ENCODE peak calls at places on chromosome 12, in six cellular contexts. F is cardiac muscle cell; N is CD8-positive, alpha-beta T cell; A is GM12865; I is hepatocyte; K is neural progenitor cell. P is an unnamed sample.

GRCh38 chr12:41795066-41795465 is 349.6 kb downstream of the GXYLT1 start:
- DNase-seq in F (peak), N (no peak), A (no peak), I (no peak), K (no peak), P (no peak)

GRCh38 chr12:88308825-88309224 is 166.7 kb downstream of the TMTC3 start:
- DNase-seq in F (peak), N (no peak), A (no peak), I (no peak), K (no peak), P (peak)

GRCh38 chr12:3437986-3438385 is 53.0 kb upstream of the PRMT8 start:
- DNase-seq in F (no peak), N (no peak), A (no peak), I (no peak), K (no peak), P (no peak)

GRCh38 chr12:124388679-124389536 is 94.0 kb downstream of the RFLNA start:
- DNase-seq in F (peak), N (peak), A (peak), I (peak), K (peak), P (peak)

GRCh38 chr12:55847603-55848329 is 5.0 kb upstream of the MMP19 start:
- DNase-seq in F (peak), N (no peak), A (no peak), I (peak), K (no peak), P (peak)

GRCh38 chr12:124906606-124907261 is 7.7 kb downstream of the UBC start:
- DNase-seq in F (peak), N (peak), A (peak), I (peak), K (peak), P (peak)

GRCh38 chr12:6420364-6420763 is 24.4 kb upstream of the CD27 start:
- DNase-seq in F (no peak), N (no peak), A (no peak), I (no peak), K (no peak), P (no peak)

GRCh38 chr12:132270969-132271754 is 58.2 kb downstream of the GALNT9 start:
- DNase-seq in F (no peak), N (no peak), A (no peak), I (no peak), K (no peak), P (no peak)

GRCh38 chr12:117526756-117527479 is 165.5 kb upstream of the NOS1 start:
- DNase-seq in F (no peak), N (no peak), A (no peak), I (no peak), K (peak), P (no peak)

GRCh38 chr12:22042981-22043669 is 2.9 kb upstream of the CMAS start:
- DNase-seq in F (peak), N (no peak), A (no peak), I (no peak), K (no peak), P (peak)

GRCh38 chr12:57248934-57249742 is 1.8 kb downstream of the STAC3 start:
- DNase-seq in F (no peak), N (no peak), A (no peak), I (no peak), K (no peak), P (no peak)

GRCh38 chr12:93827669-93828068 is 150.5 kb downstream of the CRADD start:
- DNase-seq in F (no peak), N (no peak), A (no peak), I (no peak), K (no peak), P (no peak)

GRCh38 chr12:22543246-22544037 is 900 bp downstream of the C2CD5 start:
- DNase-seq in F (peak), N (peak), A (peak), I (peak), K (peak), P (peak)

GRCh38 chr12:96994900-96995299 is 87.8 kb downstream of the NEDD1 start:
- DNase-seq in F (no peak), N (no peak), A (peak), I (no peak), K (no peak), P (no peak)

GRCh38 chr12:89256060-89256459 is 96.2 kb downstream of the DUSP6 start:
- DNase-seq in F (no peak), N (no peak), A (no peak), I (no peak), K (no peak), P (no peak)

GRCh38 chr12:71439613-71440392 is at the start of gene LGR5:
- DNase-seq in F (peak), N (no peak), A (peak), I (peak), K (peak), P (no peak)

GRCh38 chr12:106837782-106838181 is 63.3 kb downstream of the RIC8B start:
- DNase-seq in F (no peak), N (no peak), A (no peak), I (no peak), K (no peak), P (no peak)

GRCh38 chr12:107356937-107357295 is 263.6 kb upstream of the CRY1 start:
- DNase-seq in F (no peak), N (no peak), A (no peak), I (no peak), K (no peak), P (no peak)

GRCh38 chr12:106301611-106302321 is 767 bp upstream of the TCP11L2 start:
- DNase-seq in F (peak), N (peak), A (peak), I (peak), K (peak), P (no peak)

GRCh38 chr12:116525418-116526001 is 33.7 kb upstream of the MAP1LC3B2 start:
- DNase-seq in F (peak), N (no peak), A (no peak), I (peak), K (no peak), P (peak)

GRCh38 chr12:31890295-31891285 is 68.6 kb upstream of the RESF1 start:
- DNase-seq in F (peak), N (no peak), A (peak), I (no peak), K (no peak), P (no peak)

GRCh38 chr12:70648831-70649230 is 11.6 kb upstream of the PTPRB start:
- DNase-seq in F (peak), N (no peak), A (no peak), I (no peak), K (no peak), P (peak)

GRCh38 chr12:105013892-105014291 is 27.8 kb downstream of the NOPCHAP1 start:
- DNase-seq in F (no peak), N (no peak), A (no peak), I (no peak), K (no peak), P (peak)

GRCh38 chr12:79067977-79068376 is 203.4 kb downstream of the SYT1 start:
- DNase-seq in F (no peak), N (no peak), A (peak), I (no peak), K (no peak), P (no peak)

GRCh38 chr12:122079038-122079531 is 529 bp downstream of the MLXIP start:
- DNase-seq in F (no peak), N (no peak), A (peak), I (peak), K (peak), P (no peak)

GRCh38 chr12:107134558-107134957 is 41.2 kb upstream of the CRY1 start:
- DNase-seq in F (peak), N (peak), A (peak), I (peak), K (peak), P (no peak)

GRCh38 chr12:15520083-15520482 is 197.8 kb downstream of the PTPRO start:
- DNase-seq in F (no peak), N (no peak), A (no peak), I (no peak), K (peak), P (no peak)

GRCh38 chr12:131141483-131141882 is 187.8 kb downstream of the ADGRD1 start:
- DNase-seq in F (no peak), N (no peak), A (no peak), I (no peak), K (peak), P (no peak)

GRCh38 chr12:56724660-56724988 is 475 bp downstream of the NACA start:
- DNase-seq in F (no peak), N (no peak), A (no peak), I (peak), K (peak), P (no peak)

GRCh38 chr12:50297996-50298395 is 14.7 kb upstream of the LIMA1 start:
- DNase-seq in F (no peak), N (no peak), A (no peak), I (peak), K (no peak), P (no peak)

GRCh38 chr12:47022296-47022695 is 57.1 kb upstream of the PCED1B start:
- DNase-seq in F (peak), N (no peak), A (no peak), I (no peak), K (no peak), P (peak)

GRCh38 chr12:113591480-113591971 is 119.9 kb upstream of the LHX5 start:
- DNase-seq in F (no peak), N (no peak), A (peak), I (peak), K (peak), P (no peak)

GRCh38 chr12:11906284-11906935 is 164.3 kb upstream of the BCL2L14 start:
- DNase-seq in F (peak), N (no peak), A (peak), I (no peak), K (no peak), P (peak)

GRCh38 chr12:45745861-45746277 is 16.4 kb downstream of the ARID2 start:
- DNase-seq in F (peak), N (no peak), A (no peak), I (no peak), K (no peak), P (no peak)
- TF ChIP-seq CTCF in F (peak), N (peak), A (no peak), I (peak), K (peak), P (peak)

GRCh38 chr12:51820721-51821422 is 27.6 kb downstream of the FIGNL2 start:
- DNase-seq in F (peak), N (peak), A (peak), I (no peak), K (peak), P (no peak)
- TF ChIP-seq CTCF in F (no peak), N (peak), A (peak), I (no peak), K (peak), P (no peak)

DNA sequence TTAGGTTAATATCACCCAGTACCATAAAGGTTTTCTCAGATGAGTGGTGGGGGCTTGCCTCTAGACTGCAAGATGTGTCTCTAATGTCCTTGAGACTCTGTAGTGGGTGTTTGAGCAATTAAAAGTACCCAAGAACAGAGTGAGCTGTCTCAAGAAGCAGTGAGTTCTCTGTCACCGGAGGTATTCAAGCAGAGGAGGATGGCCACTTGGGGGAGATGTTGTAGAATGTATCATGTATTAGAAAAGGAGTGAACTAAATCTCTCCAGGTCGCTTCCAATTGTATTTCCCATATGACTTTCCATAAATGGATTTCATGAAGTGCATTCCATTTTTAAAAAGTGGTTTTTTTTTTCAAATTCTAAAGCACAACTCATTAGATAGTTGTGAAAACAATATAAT is 35.0 kb downstream of the SLC17A8 start:
- DNase-seq in F (peak), N (no peak), A (no peak), I (peak), K (no peak), P (no peak)
- TF ChIP-seq CTCF in F (peak), N (no peak), A (no peak), I (peak), K (peak), P (peak)

GRCh38 chr12:1794440-1795090 is 25.8 kb upstream of the LRTM2 start:
- DNase-seq in F (no peak), N (no peak), A (no peak), I (no peak), K (no peak), P (no peak)

GRCh38 chr12:1790470-1790869 is 29.9 kb upstream of the LRTM2 start:
- DNase-seq in F (no peak), N (no peak), A (no peak), I (no peak), K (no peak), P (no peak)

GRCh38 chr12:1792406-1792805 is 28.0 kb upstream of the LRTM2 start:
- DNase-seq in F (no peak), N (no peak), A (no peak), I (no peak), K (no peak), P (no peak)

GRCh38 chr12:1793426-1794210 is 26.7 kb upstream of the LRTM2 start:
- DNase-seq in F (no peak), N (no peak), A (no peak), I (no peak), K (no peak), P (no peak)

GRCh38 chr12:1791104-1791927 is 29.0 kb upstream of the LRTM2 start:
- DNase-seq in F (peak), N (peak), A (peak), I (peak), K (peak), P (peak)
- TF ChIP-seq CTCF in F (peak), N (peak), A (peak), I (peak), K (peak), P (peak)

GRCh38 chr12:115208098-115208497 is 524.1 kb upstream of the TBX3 start:
- DNase-seq in F (no peak), N (no peak), A (peak), I (no peak), K (no peak), P (no peak)
- TF ChIP-seq CTCF in F (no peak), N (no peak), A (no peak), I (no peak), K (no peak), P (no peak)

DNA sequence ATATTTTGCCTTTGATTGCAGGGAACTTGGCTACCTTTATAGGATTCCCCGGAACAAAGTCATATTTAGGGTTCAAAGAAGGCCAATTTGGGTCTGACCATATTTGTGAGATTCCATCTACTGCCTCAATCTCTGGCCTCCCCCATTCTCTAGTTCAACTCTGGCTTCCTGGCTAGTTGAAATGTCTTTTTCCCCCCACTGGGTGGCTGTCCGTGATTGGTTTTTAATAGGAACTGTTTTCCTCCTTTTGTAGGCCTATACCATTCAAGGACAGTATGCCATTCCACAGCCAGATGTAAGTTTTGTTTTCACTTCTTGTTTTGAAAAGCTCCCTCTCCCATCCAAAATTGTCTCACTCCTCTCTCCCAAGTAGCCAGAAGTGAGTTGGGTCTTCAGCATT is 13.8 kb downstream of the PCBP2 start:
- DNase-seq in F (no peak), N (no peak), A (no peak), I (no peak), K (no peak), P (no peak)
- TF ChIP-seq CTCF in F (peak), N (no peak), A (no peak), I (no peak), K (no peak), P (peak)

DNA sequence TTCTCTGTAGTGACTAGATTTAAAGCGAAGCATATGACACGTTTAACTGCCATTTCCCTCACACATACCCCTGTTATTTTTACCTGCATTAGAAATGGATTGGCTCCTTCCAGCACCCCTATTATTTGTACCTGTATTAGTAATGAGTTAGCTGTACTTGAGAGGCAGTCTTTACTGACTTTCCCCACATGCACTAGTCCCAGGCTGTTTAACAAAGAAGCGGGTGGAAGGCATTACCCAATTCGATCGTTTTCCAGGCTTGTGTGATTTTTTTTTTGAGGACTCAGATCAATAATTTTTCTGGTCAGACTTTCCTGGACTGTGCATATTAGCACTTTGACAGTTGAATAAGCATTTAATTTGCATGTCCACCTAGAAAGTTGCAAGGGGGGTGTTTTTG is 46.4 kb downstream of the RAD52 start:
- DNase-seq in F (no peak), N (no peak), A (no peak), I (no peak), K (no peak), P (no peak)
- TF ChIP-seq CTCF in F (no peak), N (no peak), A (no peak), I (no peak), K (no peak), P (no peak)

DNA sequence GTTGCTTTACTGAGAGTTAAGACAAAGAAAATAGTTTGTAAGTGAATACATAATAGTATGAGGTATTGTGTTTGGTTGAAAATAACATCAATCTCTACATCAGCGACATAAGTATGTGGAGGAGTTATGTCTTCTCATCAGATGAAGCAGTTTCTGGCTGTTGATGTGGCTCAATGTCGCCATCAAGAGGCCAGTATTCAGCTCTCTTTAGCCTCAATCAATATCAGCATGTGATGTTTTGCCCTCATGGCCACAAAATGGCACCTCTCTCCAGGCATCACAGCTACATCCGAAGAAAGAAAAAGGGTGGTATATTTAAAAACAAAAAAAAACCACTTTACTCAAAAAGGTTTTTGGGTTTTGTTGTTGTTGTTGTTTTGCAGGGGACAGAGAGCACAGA is 302.3 kb upstream of the TMEM132C start:
- DNase-seq in F (no peak), N (no peak), A (no peak), I (no peak), K (no peak), P (no peak)
- TF ChIP-seq CTCF in F (no peak), N (no peak), A (no peak), I (peak), K (peak), P (no peak)